ENCODE peak calls at places on chromosomes 1 and 21, in eight cellular contexts. D is NCI-H146; F is IMR-90; H is A549; C is activated CD8-positive, alpha-beta T cell treated with anti-CD3 and anti-CD28 coated beads, Interleukin-2, amount 10 ng/mL, durations not matched to agents 7 days and 5 days; X is NCI-H1105; U is stimulated activated CD4-positive, alpha-beta T cell treated with anti-CD3 and anti-CD28 coated beads, Interleukin-1b, Interleukin-23, amount 100 ng/mL, for 4 hours; M is HT1080. S is an unnamed sample.

GRCh38 chr1:53500184-53501064 is 41.2 kb downstream of the DMRTB1 start:
- DNase-seq in H (no peak), D (no peak), X (no peak), U (no peak), M (no peak), C (no peak), F (no peak), S (no peak)

GRCh38 chr1:65979145-65979544 is 186.4 kb downstream of the PDE4B start:
- DNase-seq in H (peak), M (peak), X (no peak), F (peak), D (no peak), C (no peak), U (no peak), S (no peak)

GRCh38 chr1:37410080-37410479 is 64.3 kb upstream of the ZC3H12A start:
- DNase-seq in C (no peak), F (no peak), H (no peak), M (no peak), U (no peak), X (no peak), D (no peak), S (no peak)

GRCh38 chr1:220877348-220878095 is 1.7 kb upstream of the HLX start:
- DNase-seq in D (no peak), X (no peak), U (no peak), F (no peak), C (no peak), M (no peak), H (no peak), S (no peak)

GRCh38 chr21:35825370-35825769 is 235.0 kb downstream of the SETD4 start:
- DNase-seq in U (no peak), C (no peak), M (no peak), F (no peak), X (no peak), H (no peak), D (no peak), S (no peak)

GRCh38 chr1:178518894-178519293 is 6.0 kb downstream of the TEX35 start:
- DNase-seq in F (no peak), C (no peak), U (no peak), H (no peak), D (peak), M (no peak), X (no peak), S (no peak)

GRCh38 chr1:110638062-110638461 is 31.9 kb upstream of the KCNA2 start:
- DNase-seq in X (no peak), C (no peak), U (no peak), D (no peak), H (no peak), M (no peak), F (no peak), S (no peak)

GRCh38 chr1:221487781-221488520 is 253.9 kb downstream of the DUSP10 start:
- DNase-seq in F (peak), U (no peak), X (no peak), M (peak), D (no peak), C (no peak), H (peak), S (no peak)

GRCh38 chr1:36326499-36326898 is 3.1 kb upstream of the EVA1B start:
- DNase-seq in U (no peak), C (no peak), H (no peak), M (no peak), D (no peak), X (no peak), F (no peak), S (no peak)

GRCh38 chr1:242524571-242525359 is at the start of gene PLD5:
- DNase-seq in H (peak), U (no peak), C (no peak), M (peak), F (no peak), D (peak), X (peak), S (peak)

GRCh38 chr1:3730556-3731247 is 21.5 kb upstream of the CCDC27 start:
- DNase-seq in M (no peak), X (no peak), H (no peak), C (no peak), D (no peak), U (no peak), F (no peak), S (no peak)

GRCh38 chr1:205346956-205347574 is 9.7 kb downstream of the KLHDC8A start:
- DNase-seq in U (no peak), F (no peak), C (no peak), H (peak), M (peak), X (no peak), D (no peak), S (no peak)

GRCh38 chr1:94621392-94621791 is 79.8 kb upstream of the F3 start:
- DNase-seq in F (peak), M (peak), U (no peak), H (peak), C (no peak), X (no peak), D (peak), S (no peak)

GRCh38 chr1:228174482-228175315 is 9.1 kb downstream of the IBA57 start:
- DNase-seq in H (peak), M (no peak), C (no peak), D (peak), F (no peak), X (no peak), U (no peak), S (peak)

GRCh38 chr1:99507906-99508732 is 137.8 kb upstream of the PALMD start:
- DNase-seq in C (no peak), M (no peak), X (no peak), F (no peak), H (no peak), U (no peak), D (no peak), S (no peak)

GRCh38 chr1:12600880-12601633 is 17.0 kb downstream of the DHRS3 start:
- DNase-seq in D (no peak), C (peak), F (no peak), X (no peak), M (no peak), H (peak), U (peak), S (peak)

GRCh38 chr1:63601061-63601460 is 7.8 kb downstream of the PGM1 start:
- DNase-seq in U (no peak), D (no peak), M (no peak), X (no peak), H (no peak), F (no peak), C (peak), S (no peak)

GRCh38 chr1:26696191-26696644 is 403 bp downstream of the ARID1A start:
- DNase-seq in U (no peak), M (no peak), D (peak), C (peak), H (no peak), X (no peak), F (no peak), S (no peak)

GRCh38 chr21:42472521-42472920 is 23.5 kb downstream of the RSPH1 start:
- DNase-seq in M (no peak), X (no peak), U (no peak), F (no peak), C (no peak), D (no peak), H (no peak), S (no peak)

GRCh38 chr1:212699104-212699838 is 369 bp downstream of the BATF3 start:
- DNase-seq in H (peak), X (peak), C (peak), M (peak), F (peak), D (peak), U (peak), S (peak)

GRCh38 chr1:82686774-82687173 is 886.0 kb downstream of the ADGRL2 start:
- DNase-seq in C (no peak), H (no peak), F (no peak), U (no peak), M (no peak), D (no peak), X (no peak), S (no peak)

GRCh38 chr1:245131026-245131393 is 23.8 kb upstream of the KIF26B start:
- DNase-seq in U (no peak), H (no peak), X (no peak), F (no peak), D (peak), C (no peak), M (no peak), S (no peak)

GRCh38 chr1:179966551-179966950 is 11.9 kb downstream of the CEP350 start:
- DNase-seq in C (no peak), D (no peak), F (peak), X (no peak), U (no peak), H (no peak), M (no peak), S (no peak)

GRCh38 chr21:33854604-33855003 is 61.0 kb downstream of the ATP5PO start:
- DNase-seq in H (peak), U (no peak), X (no peak), M (peak), D (peak), C (no peak), F (no peak), S (no peak)

GRCh38 chr1:203632941-203633340 is 6.3 kb downstream of the ATP2B4 start:
- DNase-seq in F (no peak), C (no peak), D (no peak), M (no peak), X (no peak), U (no peak), H (no peak), S (no peak)

GRCh38 chr1:48031676-48032075 is 34.5 kb upstream of the TRABD2B start:
- DNase-seq in U (no peak), D (no peak), X (no peak), C (no peak), H (no peak), F (no peak), M (peak), S (no peak)

GRCh38 chr21:42466700-42467612 is 29.1 kb downstream of the RSPH1 start:
- DNase-seq in C (peak), H (peak), X (no peak), M (peak), U (no peak), F (peak), D (peak), S (peak)

GRCh38 chr1:119080586-119080985 is 59.9 kb downstream of the WARS2 start:
- DNase-seq in U (no peak), D (no peak), C (no peak), X (no peak), F (peak), M (peak), H (no peak), S (no peak)

GRCh38 chr1:44988531-44989156 is 2.2 kb upstream of the EIF2B3 start:
- DNase-seq in M (no peak), H (no peak), F (no peak), U (no peak), X (no peak), C (no peak), D (no peak), S (no peak)

GRCh38 chr21:42571391-42572150 is 57.9 kb downstream of the SLC37A1 start:
- DNase-seq in U (no peak), M (no peak), X (peak), F (no peak), C (no peak), D (no peak), H (no peak), S (no peak)

GRCh38 chr1:66704177-66704880 is 47.9 kb upstream of the DYNLT5 start:
- DNase-seq in X (no peak), H (no peak), F (no peak), C (no peak), U (no peak), D (no peak), M (no peak), S (no peak)

GRCh38 chr1:95475686-95476457 is 241.9 kb downstream of the RWDD3 start:
- DNase-seq in U (no peak), M (no peak), D (no peak), H (no peak), C (no peak), F (no peak), X (no peak), S (no peak)

S was measured in GM13976.